ENCODE peak calls at places on chromosomes 11 and 22, in six cellular contexts. One of them, this sample, is unnamed.

GRCh38 chr22:39135092-39135896 is 17.2 kb downstream of the CBX7 start:
- DNase-seq in T47D: no peak
- DNase-seq in central memory CD8-positive, alpha-beta T cell: no peak
- DNase-seq in stimulated activated CD4-positive, alpha-beta T cell treated with anti-CD3 and anti-CD28 coated beads, Interleukin-12 subunit alpha, Interleukin-12 subunit beta, amount 100 ng/mL, for 48 hours: no peak
- DNase-seq in H54: peak; percentile 34
- DNase-seq in retina: peak; percentile 47
- DNase-seq in this sample: no peak

GRCh38 chr11:132973686-132974085 is 558.6 kb downstream of the OPCML start:
- DNase-seq in retina: no peak
- DNase-seq in H54: no peak
- DNase-seq in T47D: no peak
- DNase-seq in stimulated activated CD4-positive, alpha-beta T cell treated with anti-CD3 and anti-CD28 coated beads, Interleukin-12 subunit alpha, Interleukin-12 subunit beta, amount 100 ng/mL, for 48 hours: no peak
- DNase-seq in central memory CD8-positive, alpha-beta T cell: no peak
- DNase-seq in this sample: no peak

GRCh38 chr11:57597971-57598830 is 716 bp downstream of the SERPING1 start:
- DNase-seq in T47D: peak; percentile 63
- DNase-seq in H54: peak; percentile 74
- DNase-seq in stimulated activated CD4-positive, alpha-beta T cell treated with anti-CD3 and anti-CD28 coated beads, Interleukin-12 subunit alpha, Interleukin-12 subunit beta, amount 100 ng/mL, for 48 hours: no peak
- DNase-seq in central memory CD8-positive, alpha-beta T cell: no peak
- DNase-seq in retina: peak; percentile 83
- DNase-seq in this sample: peak; percentile 65

GRCh38 chr22:21029486-21030025 is 2.8 kb downstream of the SLC7A4 start:
- DNase-seq in stimulated activated CD4-positive, alpha-beta T cell treated with anti-CD3 and anti-CD28 coated beads, Interleukin-12 subunit alpha, Interleukin-12 subunit beta, amount 100 ng/mL, for 48 hours: no peak
- DNase-seq in H54: no peak
- DNase-seq in central memory CD8-positive, alpha-beta T cell: no peak
- DNase-seq in T47D: no peak
- DNase-seq in retina: no peak
- DNase-seq in this sample: no peak

GRCh38 chr11:130050272-130050671 is 19.4 kb upstream of the APLP2 start:
- DNase-seq in central memory CD8-positive, alpha-beta T cell: no peak
- DNase-seq in H54: no peak
- DNase-seq in retina: no peak
- DNase-seq in stimulated activated CD4-positive, alpha-beta T cell treated with anti-CD3 and anti-CD28 coated beads, Interleukin-12 subunit alpha, Interleukin-12 subunit beta, amount 100 ng/mL, for 48 hours: no peak
- DNase-seq in T47D: no peak
- DNase-seq in this sample: no peak

GRCh38 chr22:44172370-44173108 is 8.2 kb upstream of the PARVG start:
- DNase-seq in T47D: no peak
- DNase-seq in central memory CD8-positive, alpha-beta T cell: no peak
- DNase-seq in retina: no peak
- DNase-seq in H54: no peak
- DNase-seq in stimulated activated CD4-positive, alpha-beta T cell treated with anti-CD3 and anti-CD28 coated beads, Interleukin-12 subunit alpha, Interleukin-12 subunit beta, amount 100 ng/mL, for 48 hours: no peak
- DNase-seq in this sample: peak; percentile 53

GRCh38 chr22:20839837-20840645 is 18.6 kb downstream of the PI4KA start:
- DNase-seq in retina: no peak
- DNase-seq in central memory CD8-positive, alpha-beta T cell: no peak
- DNase-seq in stimulated activated CD4-positive, alpha-beta T cell treated with anti-CD3 and anti-CD28 coated beads, Interleukin-12 subunit alpha, Interleukin-12 subunit beta, amount 100 ng/mL, for 48 hours: no peak
- DNase-seq in T47D: no peak
- DNase-seq in H54: no peak
- DNase-seq in this sample: no peak

GRCh38 chr11:32391965-32392553 is 43.3 kb downstream of the WT1 start:
- DNase-seq in T47D: no peak
- DNase-seq in retina: no peak
- DNase-seq in stimulated activated CD4-positive, alpha-beta T cell treated with anti-CD3 and anti-CD28 coated beads, Interleukin-12 subunit alpha, Interleukin-12 subunit beta, amount 100 ng/mL, for 48 hours: no peak
- DNase-seq in central memory CD8-positive, alpha-beta T cell: no peak
- DNase-seq in H54: peak; percentile 47
- DNase-seq in this sample: no peak

GRCh38 chr11:73359341-73359740 is 16.9 kb upstream of the RELT start:
- DNase-seq in central memory CD8-positive, alpha-beta T cell: no peak
- DNase-seq in H54: no peak
- DNase-seq in retina: peak; percentile 45
- DNase-seq in T47D: no peak
- DNase-seq in stimulated activated CD4-positive, alpha-beta T cell treated with anti-CD3 and anti-CD28 coated beads, Interleukin-12 subunit alpha, Interleukin-12 subunit beta, amount 100 ng/mL, for 48 hours: no peak
- DNase-seq in this sample: no peak

GRCh38 chr22:41449321-41449720 is 2.7 kb upstream of the TOB2 start:
- DNase-seq in central memory CD8-positive, alpha-beta T cell: no peak
- DNase-seq in H54: no peak
- DNase-seq in stimulated activated CD4-positive, alpha-beta T cell treated with anti-CD3 and anti-CD28 coated beads, Interleukin-12 subunit alpha, Interleukin-12 subunit beta, amount 100 ng/mL, for 48 hours: no peak
- DNase-seq in T47D: no peak
- DNase-seq in retina: no peak
- DNase-seq in this sample: no peak

GRCh38 chr11:2655834-2656622 is 43.8 kb downstream of the KCNQ1OT1 start:
- DNase-seq in stimulated activated CD4-positive, alpha-beta T cell treated with anti-CD3 and anti-CD28 coated beads, Interleukin-12 subunit alpha, Interleukin-12 subunit beta, amount 100 ng/mL, for 48 hours: no peak
- DNase-seq in T47D: no peak
- DNase-seq in retina: no peak
- DNase-seq in H54: peak; percentile 19
- DNase-seq in central memory CD8-positive, alpha-beta T cell: no peak
- DNase-seq in this sample: peak; percentile 56

GRCh38 chr11:100297516-100297915 is 389.6 kb upstream of the ARHGAP42 start:
- DNase-seq in central memory CD8-positive, alpha-beta T cell: no peak
- DNase-seq in H54: no peak
- DNase-seq in retina: no peak
- DNase-seq in T47D: no peak
- DNase-seq in stimulated activated CD4-positive, alpha-beta T cell treated with anti-CD3 and anti-CD28 coated beads, Interleukin-12 subunit alpha, Interleukin-12 subunit beta, amount 100 ng/mL, for 48 hours: no peak
- DNase-seq in this sample: no peak

GRCh38 chr11:130338667-130339066 is 23.9 kb upstream of the ZBTB44 start:
- DNase-seq in stimulated activated CD4-positive, alpha-beta T cell treated with anti-CD3 and anti-CD28 coated beads, Interleukin-12 subunit alpha, Interleukin-12 subunit beta, amount 100 ng/mL, for 48 hours: no peak
- DNase-seq in H54: no peak
- DNase-seq in central memory CD8-positive, alpha-beta T cell: no peak
- DNase-seq in retina: no peak
- DNase-seq in T47D: no peak
- DNase-seq in this sample: no peak

GRCh38 chr11:109929308-109929707 is 163.9 kb upstream of the ZC3H12C start:
- DNase-seq in retina: no peak
- DNase-seq in stimulated activated CD4-positive, alpha-beta T cell treated with anti-CD3 and anti-CD28 coated beads, Interleukin-12 subunit alpha, Interleukin-12 subunit beta, amount 100 ng/mL, for 48 hours: no peak
- DNase-seq in H54: no peak
- DNase-seq in central memory CD8-positive, alpha-beta T cell: no peak
- DNase-seq in T47D: no peak
- DNase-seq in this sample: no peak

GRCh38 chr11:108685419-108686161 is 20.7 kb downstream of the DDX10 start:
- DNase-seq in T47D: no peak
- DNase-seq in H54: no peak
- DNase-seq in retina: no peak
- DNase-seq in stimulated activated CD4-positive, alpha-beta T cell treated with anti-CD3 and anti-CD28 coated beads, Interleukin-12 subunit alpha, Interleukin-12 subunit beta, amount 100 ng/mL, for 48 hours: no peak
- DNase-seq in central memory CD8-positive, alpha-beta T cell: no peak
- DNase-seq in this sample: no peak

GRCh38 chr11:45254070-45254469 is 32.1 kb downstream of the SYT13 start:
- DNase-seq in central memory CD8-positive, alpha-beta T cell: no peak
- DNase-seq in H54: no peak
- DNase-seq in retina: no peak
- DNase-seq in stimulated activated CD4-positive, alpha-beta T cell treated with anti-CD3 and anti-CD28 coated beads, Interleukin-12 subunit alpha, Interleukin-12 subunit beta, amount 100 ng/mL, for 48 hours: no peak
- DNase-seq in T47D: no peak
- DNase-seq in this sample: no peak

GRCh38 chr22:23404689-23405365 is 175.3 kb downstream of the IGLL1 start:
- DNase-seq in T47D: no peak
- DNase-seq in stimulated activated CD4-positive, alpha-beta T cell treated with anti-CD3 and anti-CD28 coated beads, Interleukin-12 subunit alpha, Interleukin-12 subunit beta, amount 100 ng/mL, for 48 hours: no peak
- DNase-seq in central memory CD8-positive, alpha-beta T cell: no peak
- DNase-seq in retina: peak; percentile 62
- DNase-seq in H54: no peak
- DNase-seq in this sample: peak; percentile 42

GRCh38 chr11:95035316-95035715 is 10.3 kb downstream of the KDM4E start:
- DNase-seq in T47D: no peak
- DNase-seq in central memory CD8-positive, alpha-beta T cell: no peak
- DNase-seq in retina: no peak
- DNase-seq in H54: no peak
- DNase-seq in stimulated activated CD4-positive, alpha-beta T cell treated with anti-CD3 and anti-CD28 coated beads, Interleukin-12 subunit alpha, Interleukin-12 subunit beta, amount 100 ng/mL, for 48 hours: no peak
- DNase-seq in this sample: no peak

GRCh38 chr22:37742374-37743092 is 45.7 kb downstream of the TRIOBP start:
- DNase-seq in central memory CD8-positive, alpha-beta T cell: no peak
- DNase-seq in stimulated activated CD4-positive, alpha-beta T cell treated with anti-CD3 and anti-CD28 coated beads, Interleukin-12 subunit alpha, Interleukin-12 subunit beta, amount 100 ng/mL, for 48 hours: no peak
- DNase-seq in H54: peak; percentile 78
- DNase-seq in T47D: no peak
- DNase-seq in retina: no peak
- DNase-seq in this sample: no peak

GRCh38 chr11:75468534-75469340 is 35.7 kb upstream of the KLHL35 start:
- DNase-seq in H54: no peak
- DNase-seq in T47D: no peak
- DNase-seq in central memory CD8-positive, alpha-beta T cell: no peak
- DNase-seq in stimulated activated CD4-positive, alpha-beta T cell treated with anti-CD3 and anti-CD28 coated beads, Interleukin-12 subunit alpha, Interleukin-12 subunit beta, amount 100 ng/mL, for 48 hours: no peak
- DNase-seq in retina: no peak
- DNase-seq in this sample: peak; percentile 25

GRCh38 chr22:30453731-30454510 is 17.9 kb downstream of the SEC14L3 start:
- DNase-seq in retina: no peak
- DNase-seq in T47D: no peak
- DNase-seq in H54: no peak
- DNase-seq in stimulated activated CD4-positive, alpha-beta T cell treated with anti-CD3 and anti-CD28 coated beads, Interleukin-12 subunit alpha, Interleukin-12 subunit beta, amount 100 ng/mL, for 48 hours: no peak
- DNase-seq in central memory CD8-positive, alpha-beta T cell: no peak
- DNase-seq in this sample: no peak

GRCh38 chr11:115676206-115676605 is 172.0 kb upstream of the CADM1 start:
- DNase-seq in T47D: no peak
- DNase-seq in stimulated activated CD4-positive, alpha-beta T cell treated with anti-CD3 and anti-CD28 coated beads, Interleukin-12 subunit alpha, Interleukin-12 subunit beta, amount 100 ng/mL, for 48 hours: no peak
- DNase-seq in central memory CD8-positive, alpha-beta T cell: no peak
- DNase-seq in retina: no peak
- DNase-seq in H54: no peak
- DNase-seq in this sample: no peak

GRCh38 chr11:74818283-74818946 is 69.8 kb downstream of the RNF169 start:
- DNase-seq in T47D: no peak
- DNase-seq in central memory CD8-positive, alpha-beta T cell: no peak
- DNase-seq in H54: no peak
- DNase-seq in retina: no peak
- DNase-seq in stimulated activated CD4-positive, alpha-beta T cell treated with anti-CD3 and anti-CD28 coated beads, Interleukin-12 subunit alpha, Interleukin-12 subunit beta, amount 100 ng/mL, for 48 hours: no peak
- DNase-seq in this sample: no peak

GRCh38 chr11:79198203-79198897 is 242.5 kb downstream of the TENM4 start:
- DNase-seq in H54: no peak
- DNase-seq in T47D: no peak
- DNase-seq in retina: no peak
- DNase-seq in stimulated activated CD4-positive, alpha-beta T cell treated with anti-CD3 and anti-CD28 coated beads, Interleukin-12 subunit alpha, Interleukin-12 subunit beta, amount 100 ng/mL, for 48 hours: no peak
- DNase-seq in central memory CD8-positive, alpha-beta T cell: no peak
- DNase-seq in this sample: no peak

GRCh38 chr11:118007040-118007439 is 20.8 kb downstream of the IL10RA start:
- DNase-seq in T47D: no peak
- DNase-seq in H54: no peak
- DNase-seq in central memory CD8-positive, alpha-beta T cell: no peak
- DNase-seq in retina: no peak
- DNase-seq in stimulated activated CD4-positive, alpha-beta T cell treated with anti-CD3 and anti-CD28 coated beads, Interleukin-12 subunit alpha, Interleukin-12 subunit beta, amount 100 ng/mL, for 48 hours: no peak
- DNase-seq in this sample: no peak

GRCh38 chr22:39150848-39151215 is 1.6 kb downstream of the CBX7 start:
- DNase-seq in central memory CD8-positive, alpha-beta T cell: no peak
- DNase-seq in retina: no peak
- DNase-seq in stimulated activated CD4-positive, alpha-beta T cell treated with anti-CD3 and anti-CD28 coated beads, Interleukin-12 subunit alpha, Interleukin-12 subunit beta, amount 100 ng/mL, for 48 hours: no peak
- DNase-seq in H54: no peak
- DNase-seq in T47D: peak; percentile 23
- DNase-seq in this sample: no peak

GRCh38 chr22:20429254-20430100 is 8.1 kb downstream of the SCARF2 start:
- DNase-seq in H54: no peak
- DNase-seq in retina: peak; percentile 79
- DNase-seq in stimulated activated CD4-positive, alpha-beta T cell treated with anti-CD3 and anti-CD28 coated beads, Interleukin-12 subunit alpha, Interleukin-12 subunit beta, amount 100 ng/mL, for 48 hours: peak; percentile 51
- DNase-seq in T47D: no peak
- DNase-seq in central memory CD8-positive, alpha-beta T cell: peak; percentile 57
- DNase-seq in this sample: peak; percentile 62

GRCh38 chr11:27401760-27402316 is 38.8 kb upstream of the CCDC34 start:
- DNase-seq in H54: no peak
- DNase-seq in central memory CD8-positive, alpha-beta T cell: no peak
- DNase-seq in retina: no peak
- DNase-seq in stimulated activated CD4-positive, alpha-beta T cell treated with anti-CD3 and anti-CD28 coated beads, Interleukin-12 subunit alpha, Interleukin-12 subunit beta, amount 100 ng/mL, for 48 hours: no peak
- DNase-seq in T47D: no peak
- DNase-seq in this sample: peak; percentile 54

GRCh38 chr22:22228921-22229320 is 15.7 kb upstream of the VPREB1 start:
- DNase-seq in retina: no peak
- DNase-seq in T47D: no peak
- DNase-seq in H54: no peak
- DNase-seq in stimulated activated CD4-positive, alpha-beta T cell treated with anti-CD3 and anti-CD28 coated beads, Interleukin-12 subunit alpha, Interleukin-12 subunit beta, amount 100 ng/mL, for 48 hours: no peak
- DNase-seq in central memory CD8-positive, alpha-beta T cell: no peak
- DNase-seq in this sample: no peak

GRCh38 chr11:225734-226453 is 10.2 kb downstream of the SIRT3 start:
- DNase-seq in T47D: no peak
- DNase-seq in H54: no peak
- DNase-seq in stimulated activated CD4-positive, alpha-beta T cell treated with anti-CD3 and anti-CD28 coated beads, Interleukin-12 subunit alpha, Interleukin-12 subunit beta, amount 100 ng/mL, for 48 hours: no peak
- DNase-seq in central memory CD8-positive, alpha-beta T cell: no peak
- DNase-seq in retina: no peak
- DNase-seq in this sample: no peak

GRCh38 chr11:61129608-61130523 is 27.6 kb downstream of the CD5 start:
- DNase-seq in H54: peak; percentile 96
- DNase-seq in T47D: peak; percentile 99
- DNase-seq in retina: peak; percentile 92
- DNase-seq in stimulated activated CD4-positive, alpha-beta T cell treated with anti-CD3 and anti-CD28 coated beads, Interleukin-12 subunit alpha, Interleukin-12 subunit beta, amount 100 ng/mL, for 48 hours: peak; percentile 86
- DNase-seq in central memory CD8-positive, alpha-beta T cell: peak; percentile 84
- DNase-seq in this sample: peak; percentile 89

GRCh38 chr11:61885784-61886580 is 5.4 kb downstream of the FADS3 start:
- DNase-seq in stimulated activated CD4-positive, alpha-beta T cell treated with anti-CD3 and anti-CD28 coated beads, Interleukin-12 subunit alpha, Interleukin-12 subunit beta, amount 100 ng/mL, for 48 hours: no peak
- DNase-seq in retina: no peak
- DNase-seq in H54: no peak
- DNase-seq in central memory CD8-positive, alpha-beta T cell: no peak
- DNase-seq in T47D: no peak
- DNase-seq in this sample: no peak

GRCh38 chr11:134756811-134757540 is 344.9 kb upstream of the B3GAT1 start:
- DNase-seq in retina: no peak
- DNase-seq in central memory CD8-positive, alpha-beta T cell: no peak
- DNase-seq in T47D: no peak
- DNase-seq in stimulated activated CD4-positive, alpha-beta T cell treated with anti-CD3 and anti-CD28 coated beads, Interleukin-12 subunit alpha, Interleukin-12 subunit beta, amount 100 ng/mL, for 48 hours: no peak
- DNase-seq in H54: no peak
- DNase-seq in this sample: no peak

GRCh38 chr11:2816941-2817421 is 68.6 kb downstream of the CDKN1C start:
- DNase-seq in central memory CD8-positive, alpha-beta T cell: no peak
- DNase-seq in retina: no peak
- DNase-seq in T47D: no peak
- DNase-seq in stimulated activated CD4-positive, alpha-beta T cell treated with anti-CD3 and anti-CD28 coated beads, Interleukin-12 subunit alpha, Interleukin-12 subunit beta, amount 100 ng/mL, for 48 hours: no peak
- DNase-seq in H54: no peak
- DNase-seq in this sample: peak; percentile 63

GRCh38 chr22:26065847-26066246 is 103.4 kb upstream of the SEZ6L start:
- DNase-seq in retina: no peak
- DNase-seq in stimulated activated CD4-positive, alpha-beta T cell treated with anti-CD3 and anti-CD28 coated beads, Interleukin-12 subunit alpha, Interleukin-12 subunit beta, amount 100 ng/mL, for 48 hours: no peak
- DNase-seq in H54: no peak
- DNase-seq in T47D: no peak
- DNase-seq in central memory CD8-positive, alpha-beta T cell: no peak
- DNase-seq in this sample: no peak

GRCh38 chr22:37675930-37676571 is 615 bp downstream of the LGALS1 start:
- DNase-seq in stimulated activated CD4-positive, alpha-beta T cell treated with anti-CD3 and anti-CD28 coated beads, Interleukin-12 subunit alpha, Interleukin-12 subunit beta, amount 100 ng/mL, for 48 hours: no peak
- DNase-seq in retina: no peak
- DNase-seq in central memory CD8-positive, alpha-beta T cell: no peak
- DNase-seq in H54: no peak
- DNase-seq in T47D: no peak
- DNase-seq in this sample: no peak

GRCh38 chr11:44593194-44593593 is 27.7 kb downstream of the CD82 start:
- DNase-seq in central memory CD8-positive, alpha-beta T cell: no peak
- DNase-seq in T47D: no peak
- DNase-seq in H54: no peak
- DNase-seq in retina: no peak
- DNase-seq in stimulated activated CD4-positive, alpha-beta T cell treated with anti-CD3 and anti-CD28 coated beads, Interleukin-12 subunit alpha, Interleukin-12 subunit beta, amount 100 ng/mL, for 48 hours: no peak
- DNase-seq in this sample: no peak

GRCh38 chr11:119373917-119374631 is 7.4 kb downstream of the USP2 start:
- DNase-seq in retina: peak; percentile 91
- DNase-seq in T47D: peak; percentile 62
- DNase-seq in H54: no peak
- DNase-seq in stimulated activated CD4-positive, alpha-beta T cell treated with anti-CD3 and anti-CD28 coated beads, Interleukin-12 subunit alpha, Interleukin-12 subunit beta, amount 100 ng/mL, for 48 hours: no peak
- DNase-seq in central memory CD8-positive, alpha-beta T cell: peak; percentile 33
- DNase-seq in this sample: peak; percentile 77

GRCh38 chr11:69380451-69380901 is 86.5 kb downstream of the MYEOV start:
- DNase-seq in T47D: no peak
- DNase-seq in central memory CD8-positive, alpha-beta T cell: no peak
- DNase-seq in retina: peak; percentile 66
- DNase-seq in H54: no peak
- DNase-seq in stimulated activated CD4-positive, alpha-beta T cell treated with anti-CD3 and anti-CD28 coated beads, Interleukin-12 subunit alpha, Interleukin-12 subunit beta, amount 100 ng/mL, for 48 hours: no peak
- DNase-seq in this sample: no peak

This sample was measured in mucosa of gallbladder.